ENCODE peak calls at places on chromosomes 2 and 18, in eight cellular contexts. One of them, this sample, is unnamed.
A peak's percentile ranks its signal among the peaks of the same experiment; 100 is the strongest.

GRCh38 chr2:163045830-163046229 is 207.3 kb upstream of the KCNH7 start:
- DNase-seq in cardiac muscle cell: no peak
- DNase-seq in T-helper 17 cell: no peak
- DNase-seq in stimulated activated CD8-positive, alpha-beta memory T cell treated with anti-CD3 and anti-CD28 coated beads, Interleukin-4, amount 100 ng/mL, for 4 hours: no peak
- DNase-seq in stimulated activated CD4-positive, alpha-beta T cell treated with anti-CD3 and anti-CD28 coated beads, Interleukin-4, amount 100 ng/mL, for 4 hours: no peak
- DNase-seq in NB4: no peak
- DNase-seq in hypothalamus: no peak
- DNase-seq in RKO: no peak
- DNase-seq in this sample: no peak

GRCh38 chr18:45606007-45606406 is 9.3 kb upstream of the SLC14A2 start:
- DNase-seq in stimulated activated CD8-positive, alpha-beta memory T cell treated with anti-CD3 and anti-CD28 coated beads, Interleukin-4, amount 100 ng/mL, for 4 hours: no peak
- DNase-seq in T-helper 17 cell: no peak
- DNase-seq in NB4: no peak
- DNase-seq in stimulated activated CD4-positive, alpha-beta T cell treated with anti-CD3 and anti-CD28 coated beads, Interleukin-4, amount 100 ng/mL, for 4 hours: no peak
- DNase-seq in cardiac muscle cell: no peak
- DNase-seq in RKO: no peak
- DNase-seq in hypothalamus: no peak
- DNase-seq in this sample: no peak

GRCh38 chr2:112627060-112628040 is 18.4 kb upstream of the SLC20A1 start:
- DNase-seq in stimulated activated CD4-positive, alpha-beta T cell treated with anti-CD3 and anti-CD28 coated beads, Interleukin-4, amount 100 ng/mL, for 4 hours: no peak
- DNase-seq in hypothalamus: no peak
- DNase-seq in cardiac muscle cell: peak; percentile 98
- DNase-seq in stimulated activated CD8-positive, alpha-beta memory T cell treated with anti-CD3 and anti-CD28 coated beads, Interleukin-4, amount 100 ng/mL, for 4 hours: no peak
- DNase-seq in RKO: peak; percentile 67
- DNase-seq in T-helper 17 cell: no peak
- DNase-seq in NB4: peak; percentile 96
- DNase-seq in this sample: no peak

GRCh38 chr18:77899972-77900754 is 650.5 kb downstream of the GALR1 start:
- DNase-seq in NB4: peak; percentile 64
- DNase-seq in stimulated activated CD8-positive, alpha-beta memory T cell treated with anti-CD3 and anti-CD28 coated beads, Interleukin-4, amount 100 ng/mL, for 4 hours: peak; percentile 6
- DNase-seq in T-helper 17 cell: peak; percentile 44
- DNase-seq in RKO: no peak
- DNase-seq in stimulated activated CD4-positive, alpha-beta T cell treated with anti-CD3 and anti-CD28 coated beads, Interleukin-4, amount 100 ng/mL, for 4 hours: peak; percentile 32
- DNase-seq in hypothalamus: no peak
- DNase-seq in cardiac muscle cell: peak; percentile 44
- DNase-seq in this sample: peak; percentile 55

GRCh38 chr2:9465170-9465569 is 9.2 kb upstream of the IAH1 start:
- DNase-seq in cardiac muscle cell: no peak
- DNase-seq in T-helper 17 cell: no peak
- DNase-seq in NB4: no peak
- DNase-seq in RKO: no peak
- DNase-seq in stimulated activated CD4-positive, alpha-beta T cell treated with anti-CD3 and anti-CD28 coated beads, Interleukin-4, amount 100 ng/mL, for 4 hours: no peak
- DNase-seq in stimulated activated CD8-positive, alpha-beta memory T cell treated with anti-CD3 and anti-CD28 coated beads, Interleukin-4, amount 100 ng/mL, for 4 hours: no peak
- DNase-seq in hypothalamus: no peak
- DNase-seq in this sample: no peak

GRCh38 chr2:7262608-7263228 is 345.5 kb downstream of the RNF144A start:
- DNase-seq in RKO: no peak
- DNase-seq in NB4: no peak
- DNase-seq in stimulated activated CD8-positive, alpha-beta memory T cell treated with anti-CD3 and anti-CD28 coated beads, Interleukin-4, amount 100 ng/mL, for 4 hours: no peak
- DNase-seq in hypothalamus: no peak
- DNase-seq in stimulated activated CD4-positive, alpha-beta T cell treated with anti-CD3 and anti-CD28 coated beads, Interleukin-4, amount 100 ng/mL, for 4 hours: no peak
- DNase-seq in cardiac muscle cell: no peak
- DNase-seq in T-helper 17 cell: no peak
- DNase-seq in this sample: no peak

GRCh38 chr2:42513252-42513918 is 19.6 kb upstream of the KCNG3 start:
- DNase-seq in RKO: peak; percentile 19
- DNase-seq in cardiac muscle cell: peak; percentile 69
- DNase-seq in stimulated activated CD8-positive, alpha-beta memory T cell treated with anti-CD3 and anti-CD28 coated beads, Interleukin-4, amount 100 ng/mL, for 4 hours: no peak
- DNase-seq in hypothalamus: no peak
- DNase-seq in NB4: peak; percentile 65
- DNase-seq in T-helper 17 cell: no peak
- DNase-seq in stimulated activated CD4-positive, alpha-beta T cell treated with anti-CD3 and anti-CD28 coated beads, Interleukin-4, amount 100 ng/mL, for 4 hours: no peak
- DNase-seq in this sample: no peak

GRCh38 chr2:174593574-174594203 is 3.9 kb downstream of the WIPF1 start:
- DNase-seq in stimulated activated CD4-positive, alpha-beta T cell treated with anti-CD3 and anti-CD28 coated beads, Interleukin-4, amount 100 ng/mL, for 4 hours: peak; percentile 64
- DNase-seq in cardiac muscle cell: peak; percentile 89
- DNase-seq in NB4: peak; percentile 94
- DNase-seq in RKO: no peak
- DNase-seq in hypothalamus: no peak
- DNase-seq in T-helper 17 cell: no peak
- DNase-seq in stimulated activated CD8-positive, alpha-beta memory T cell treated with anti-CD3 and anti-CD28 coated beads, Interleukin-4, amount 100 ng/mL, for 4 hours: peak; percentile 29
- DNase-seq in this sample: no peak

GRCh38 chr18:23859466-23860352 is 154.8 kb upstream of the TTC39C start:
- DNase-seq in stimulated activated CD8-positive, alpha-beta memory T cell treated with anti-CD3 and anti-CD28 coated beads, Interleukin-4, amount 100 ng/mL, for 4 hours: no peak
- DNase-seq in RKO: no peak
- DNase-seq in T-helper 17 cell: no peak
- DNase-seq in stimulated activated CD4-positive, alpha-beta T cell treated with anti-CD3 and anti-CD28 coated beads, Interleukin-4, amount 100 ng/mL, for 4 hours: no peak
- DNase-seq in NB4: no peak
- DNase-seq in cardiac muscle cell: no peak
- DNase-seq in hypothalamus: no peak
- DNase-seq in this sample: no peak

GRCh38 chr2:101750688-101751087 is 53.2 kb downstream of the MAP4K4 start:
- DNase-seq in RKO: no peak
- DNase-seq in T-helper 17 cell: no peak
- DNase-seq in cardiac muscle cell: no peak
- DNase-seq in NB4: no peak
- DNase-seq in stimulated activated CD4-positive, alpha-beta T cell treated with anti-CD3 and anti-CD28 coated beads, Interleukin-4, amount 100 ng/mL, for 4 hours: no peak
- DNase-seq in hypothalamus: no peak
- DNase-seq in stimulated activated CD8-positive, alpha-beta memory T cell treated with anti-CD3 and anti-CD28 coated beads, Interleukin-4, amount 100 ng/mL, for 4 hours: no peak
- DNase-seq in this sample: no peak

GRCh38 chr2:195500878-195501277 is 156.1 kb upstream of the SLC39A10 start:
- DNase-seq in T-helper 17 cell: no peak
- DNase-seq in cardiac muscle cell: no peak
- DNase-seq in NB4: no peak
- DNase-seq in stimulated activated CD8-positive, alpha-beta memory T cell treated with anti-CD3 and anti-CD28 coated beads, Interleukin-4, amount 100 ng/mL, for 4 hours: no peak
- DNase-seq in stimulated activated CD4-positive, alpha-beta T cell treated with anti-CD3 and anti-CD28 coated beads, Interleukin-4, amount 100 ng/mL, for 4 hours: no peak
- DNase-seq in RKO: no peak
- DNase-seq in hypothalamus: no peak
- DNase-seq in this sample: no peak

GRCh38 chr18:55228707-55229106 is 269.4 kb upstream of the CCDC68 start:
- DNase-seq in stimulated activated CD4-positive, alpha-beta T cell treated with anti-CD3 and anti-CD28 coated beads, Interleukin-4, amount 100 ng/mL, for 4 hours: no peak
- DNase-seq in T-helper 17 cell: no peak
- DNase-seq in NB4: no peak
- DNase-seq in hypothalamus: peak; percentile 8
- DNase-seq in cardiac muscle cell: no peak
- DNase-seq in stimulated activated CD8-positive, alpha-beta memory T cell treated with anti-CD3 and anti-CD28 coated beads, Interleukin-4, amount 100 ng/mL, for 4 hours: no peak
- DNase-seq in RKO: no peak
- DNase-seq in this sample: no peak

GRCh38 chr2:201419057-201419635 is 32.1 kb downstream of the TRAK2 start:
- DNase-seq in hypothalamus: no peak
- DNase-seq in T-helper 17 cell: no peak
- DNase-seq in NB4: no peak
- DNase-seq in stimulated activated CD8-positive, alpha-beta memory T cell treated with anti-CD3 and anti-CD28 coated beads, Interleukin-4, amount 100 ng/mL, for 4 hours: no peak
- DNase-seq in RKO: no peak
- DNase-seq in stimulated activated CD4-positive, alpha-beta T cell treated with anti-CD3 and anti-CD28 coated beads, Interleukin-4, amount 100 ng/mL, for 4 hours: no peak
- DNase-seq in cardiac muscle cell: no peak
- DNase-seq in this sample: no peak

GRCh38 chr18:11177382-11177781 is 28.0 kb upstream of the PIEZO2 start:
- DNase-seq in cardiac muscle cell: no peak
- DNase-seq in T-helper 17 cell: no peak
- DNase-seq in hypothalamus: no peak
- DNase-seq in NB4: peak; percentile 6
- DNase-seq in stimulated activated CD4-positive, alpha-beta T cell treated with anti-CD3 and anti-CD28 coated beads, Interleukin-4, amount 100 ng/mL, for 4 hours: no peak
- DNase-seq in stimulated activated CD8-positive, alpha-beta memory T cell treated with anti-CD3 and anti-CD28 coated beads, Interleukin-4, amount 100 ng/mL, for 4 hours: no peak
- DNase-seq in RKO: no peak
- DNase-seq in this sample: no peak

GRCh38 chr18:76493213-76494107 is 1.6 kb downstream of the ZNF516 start:
- DNase-seq in NB4: peak; percentile 65
- DNase-seq in RKO: peak; percentile 76
- DNase-seq in cardiac muscle cell: peak; percentile 50
- DNase-seq in T-helper 17 cell: no peak
- DNase-seq in stimulated activated CD4-positive, alpha-beta T cell treated with anti-CD3 and anti-CD28 coated beads, Interleukin-4, amount 100 ng/mL, for 4 hours: no peak
- DNase-seq in hypothalamus: no peak
- DNase-seq in stimulated activated CD8-positive, alpha-beta memory T cell treated with anti-CD3 and anti-CD28 coated beads, Interleukin-4, amount 100 ng/mL, for 4 hours: no peak
- DNase-seq in this sample: no peak

GRCh38 chr2:28406276-28407096 is 13.8 kb downstream of the FOSL2 start:
- DNase-seq in T-helper 17 cell: peak; percentile 32
- DNase-seq in NB4: peak; percentile 96
- DNase-seq in hypothalamus: no peak
- DNase-seq in RKO: no peak
- DNase-seq in stimulated activated CD8-positive, alpha-beta memory T cell treated with anti-CD3 and anti-CD28 coated beads, Interleukin-4, amount 100 ng/mL, for 4 hours: peak; percentile 75
- DNase-seq in cardiac muscle cell: peak; percentile 76
- DNase-seq in stimulated activated CD4-positive, alpha-beta T cell treated with anti-CD3 and anti-CD28 coated beads, Interleukin-4, amount 100 ng/mL, for 4 hours: peak; percentile 64
- DNase-seq in this sample: no peak

GRCh38 chr18:5879479-5879882 is 15.8 kb downstream of the TMEM200C start:
- DNase-seq in T-helper 17 cell: no peak
- DNase-seq in stimulated activated CD4-positive, alpha-beta T cell treated with anti-CD3 and anti-CD28 coated beads, Interleukin-4, amount 100 ng/mL, for 4 hours: no peak
- DNase-seq in stimulated activated CD8-positive, alpha-beta memory T cell treated with anti-CD3 and anti-CD28 coated beads, Interleukin-4, amount 100 ng/mL, for 4 hours: no peak
- DNase-seq in NB4: peak; percentile 18
- DNase-seq in hypothalamus: no peak
- DNase-seq in RKO: peak; percentile 71
- DNase-seq in cardiac muscle cell: peak; percentile 60
- DNase-seq in this sample: no peak

GRCh38 chr2:54626131-54626530 is 97.3 kb upstream of the EML6 start:
- DNase-seq in cardiac muscle cell: no peak
- DNase-seq in T-helper 17 cell: no peak
- DNase-seq in RKO: no peak
- DNase-seq in hypothalamus: no peak
- DNase-seq in stimulated activated CD8-positive, alpha-beta memory T cell treated with anti-CD3 and anti-CD28 coated beads, Interleukin-4, amount 100 ng/mL, for 4 hours: no peak
- DNase-seq in NB4: no peak
- DNase-seq in stimulated activated CD4-positive, alpha-beta T cell treated with anti-CD3 and anti-CD28 coated beads, Interleukin-4, amount 100 ng/mL, for 4 hours: no peak
- DNase-seq in this sample: no peak

GRCh38 chr2:46304635-46305034 is 7.4 kb downstream of the EPAS1 start:
- DNase-seq in RKO: no peak
- DNase-seq in stimulated activated CD8-positive, alpha-beta memory T cell treated with anti-CD3 and anti-CD28 coated beads, Interleukin-4, amount 100 ng/mL, for 4 hours: no peak
- DNase-seq in hypothalamus: no peak
- DNase-seq in stimulated activated CD4-positive, alpha-beta T cell treated with anti-CD3 and anti-CD28 coated beads, Interleukin-4, amount 100 ng/mL, for 4 hours: no peak
- DNase-seq in NB4: no peak
- DNase-seq in T-helper 17 cell: no peak
- DNase-seq in cardiac muscle cell: no peak
- DNase-seq in this sample: no peak

GRCh38 chr2:170468557-170468956 is 246.6 kb upstream of the SP5 start:
- DNase-seq in NB4: no peak
- DNase-seq in stimulated activated CD8-positive, alpha-beta memory T cell treated with anti-CD3 and anti-CD28 coated beads, Interleukin-4, amount 100 ng/mL, for 4 hours: no peak
- DNase-seq in stimulated activated CD4-positive, alpha-beta T cell treated with anti-CD3 and anti-CD28 coated beads, Interleukin-4, amount 100 ng/mL, for 4 hours: no peak
- DNase-seq in cardiac muscle cell: no peak
- DNase-seq in T-helper 17 cell: no peak
- DNase-seq in hypothalamus: no peak
- DNase-seq in RKO: no peak
- DNase-seq in this sample: no peak

GRCh38 chr2:64626146-64626809 is 27.4 kb downstream of the SERTAD2 start:
- DNase-seq in stimulated activated CD8-positive, alpha-beta memory T cell treated with anti-CD3 and anti-CD28 coated beads, Interleukin-4, amount 100 ng/mL, for 4 hours: no peak
- DNase-seq in stimulated activated CD4-positive, alpha-beta T cell treated with anti-CD3 and anti-CD28 coated beads, Interleukin-4, amount 100 ng/mL, for 4 hours: no peak
- DNase-seq in NB4: no peak
- DNase-seq in T-helper 17 cell: no peak
- DNase-seq in cardiac muscle cell: no peak
- DNase-seq in RKO: no peak
- DNase-seq in hypothalamus: no peak
- DNase-seq in this sample: no peak

GRCh38 chr2:220811952-220812570 is 760.0 kb downstream of the EPHA4 start:
- DNase-seq in hypothalamus: no peak
- DNase-seq in stimulated activated CD8-positive, alpha-beta memory T cell treated with anti-CD3 and anti-CD28 coated beads, Interleukin-4, amount 100 ng/mL, for 4 hours: no peak
- DNase-seq in NB4: no peak
- DNase-seq in RKO: no peak
- DNase-seq in stimulated activated CD4-positive, alpha-beta T cell treated with anti-CD3 and anti-CD28 coated beads, Interleukin-4, amount 100 ng/mL, for 4 hours: no peak
- DNase-seq in cardiac muscle cell: no peak
- DNase-seq in T-helper 17 cell: no peak
- DNase-seq in this sample: no peak

GRCh38 chr2:27051902-27052645 is 606 bp downstream of the AGBL5 start:
- DNase-seq in stimulated activated CD8-positive, alpha-beta memory T cell treated with anti-CD3 and anti-CD28 coated beads, Interleukin-4, amount 100 ng/mL, for 4 hours: no peak
- DNase-seq in hypothalamus: no peak
- DNase-seq in cardiac muscle cell: no peak
- DNase-seq in NB4: peak; percentile 54
- DNase-seq in RKO: no peak
- DNase-seq in T-helper 17 cell: no peak
- DNase-seq in stimulated activated CD4-positive, alpha-beta T cell treated with anti-CD3 and anti-CD28 coated beads, Interleukin-4, amount 100 ng/mL, for 4 hours: no peak
- DNase-seq in this sample: no peak

GRCh38 chr2:241560883-241561474 is 2.4 kb downstream of the BOK start:
- DNase-seq in T-helper 17 cell: no peak
- DNase-seq in cardiac muscle cell: peak; percentile 46
- DNase-seq in stimulated activated CD8-positive, alpha-beta memory T cell treated with anti-CD3 and anti-CD28 coated beads, Interleukin-4, amount 100 ng/mL, for 4 hours: no peak
- DNase-seq in RKO: no peak
- DNase-seq in stimulated activated CD4-positive, alpha-beta T cell treated with anti-CD3 and anti-CD28 coated beads, Interleukin-4, amount 100 ng/mL, for 4 hours: no peak
- DNase-seq in hypothalamus: no peak
- DNase-seq in NB4: no peak
- DNase-seq in this sample: no peak

GRCh38 chr18:63317982-63318881 is 1.3 kb downstream of the BCL2 start:
- DNase-seq in T-helper 17 cell: peak; percentile 67
- DNase-seq in hypothalamus: peak; percentile 34
- DNase-seq in NB4: peak; percentile 89
- DNase-seq in RKO: no peak
- DNase-seq in stimulated activated CD8-positive, alpha-beta memory T cell treated with anti-CD3 and anti-CD28 coated beads, Interleukin-4, amount 100 ng/mL, for 4 hours: peak; percentile 63
- DNase-seq in cardiac muscle cell: no peak
- DNase-seq in stimulated activated CD4-positive, alpha-beta T cell treated with anti-CD3 and anti-CD28 coated beads, Interleukin-4, amount 100 ng/mL, for 4 hours: peak; percentile 78
- DNase-seq in this sample: peak; percentile 72

GRCh38 chr2:172978053-172978383 is 97.6 kb upstream of the MAP3K20 start:
- DNase-seq in RKO: no peak
- DNase-seq in stimulated activated CD8-positive, alpha-beta memory T cell treated with anti-CD3 and anti-CD28 coated beads, Interleukin-4, amount 100 ng/mL, for 4 hours: no peak
- DNase-seq in NB4: no peak
- DNase-seq in hypothalamus: no peak
- DNase-seq in T-helper 17 cell: no peak
- DNase-seq in stimulated activated CD4-positive, alpha-beta T cell treated with anti-CD3 and anti-CD28 coated beads, Interleukin-4, amount 100 ng/mL, for 4 hours: no peak
- DNase-seq in cardiac muscle cell: no peak
- DNase-seq in this sample: no peak

GRCh38 chr2:160207804-160208661 is 8.0 kb upstream of the ITGB6 start:
- DNase-seq in cardiac muscle cell: peak; percentile 89
- DNase-seq in NB4: peak; percentile 77
- DNase-seq in hypothalamus: no peak
- DNase-seq in RKO: peak; percentile 83
- DNase-seq in stimulated activated CD8-positive, alpha-beta memory T cell treated with anti-CD3 and anti-CD28 coated beads, Interleukin-4, amount 100 ng/mL, for 4 hours: no peak
- DNase-seq in stimulated activated CD4-positive, alpha-beta T cell treated with anti-CD3 and anti-CD28 coated beads, Interleukin-4, amount 100 ng/mL, for 4 hours: no peak
- DNase-seq in T-helper 17 cell: no peak
- DNase-seq in this sample: no peak

GRCh38 chr2:1750935-1751767 is 6.8 kb upstream of the PXDN start:
- DNase-seq in T-helper 17 cell: no peak
- DNase-seq in hypothalamus: no peak
- DNase-seq in stimulated activated CD4-positive, alpha-beta T cell treated with anti-CD3 and anti-CD28 coated beads, Interleukin-4, amount 100 ng/mL, for 4 hours: peak; percentile 21
- DNase-seq in NB4: peak; percentile 72
- DNase-seq in stimulated activated CD8-positive, alpha-beta memory T cell treated with anti-CD3 and anti-CD28 coated beads, Interleukin-4, amount 100 ng/mL, for 4 hours: peak; percentile 15
- DNase-seq in RKO: peak; percentile 54
- DNase-seq in cardiac muscle cell: peak; percentile 91
- DNase-seq in this sample: no peak

GRCh38 chr2:173264603-173265366 is 89.9 kb upstream of the CDCA7 start:
- DNase-seq in RKO: no peak
- DNase-seq in cardiac muscle cell: no peak
- DNase-seq in hypothalamus: no peak
- DNase-seq in T-helper 17 cell: no peak
- DNase-seq in stimulated activated CD4-positive, alpha-beta T cell treated with anti-CD3 and anti-CD28 coated beads, Interleukin-4, amount 100 ng/mL, for 4 hours: no peak
- DNase-seq in stimulated activated CD8-positive, alpha-beta memory T cell treated with anti-CD3 and anti-CD28 coated beads, Interleukin-4, amount 100 ng/mL, for 4 hours: no peak
- DNase-seq in NB4: peak; percentile 93
- DNase-seq in this sample: peak; percentile 18

GRCh38 chr2:231315896-231316295 is 79.6 kb upstream of the B3GNT7 start:
- DNase-seq in stimulated activated CD4-positive, alpha-beta T cell treated with anti-CD3 and anti-CD28 coated beads, Interleukin-4, amount 100 ng/mL, for 4 hours: no peak
- DNase-seq in NB4: no peak
- DNase-seq in T-helper 17 cell: no peak
- DNase-seq in stimulated activated CD8-positive, alpha-beta memory T cell treated with anti-CD3 and anti-CD28 coated beads, Interleukin-4, amount 100 ng/mL, for 4 hours: no peak
- DNase-seq in RKO: no peak
- DNase-seq in cardiac muscle cell: no peak
- DNase-seq in hypothalamus: no peak
- DNase-seq in this sample: no peak

GRCh38 chr2:187541086-187542085 is 12.8 kb downstream of the TFPI start:
- DNase-seq in hypothalamus: no peak
- DNase-seq in RKO: peak; percentile 89
- DNase-seq in stimulated activated CD4-positive, alpha-beta T cell treated with anti-CD3 and anti-CD28 coated beads, Interleukin-4, amount 100 ng/mL, for 4 hours: no peak
- DNase-seq in NB4: no peak
- DNase-seq in cardiac muscle cell: peak; percentile 95
- DNase-seq in stimulated activated CD8-positive, alpha-beta memory T cell treated with anti-CD3 and anti-CD28 coated beads, Interleukin-4, amount 100 ng/mL, for 4 hours: no peak
- DNase-seq in T-helper 17 cell: no peak
- DNase-seq in this sample: no peak

This sample was measured in activated B cell treated with CpG ODN at 0.5 μM for 24 hours.